ENCODE peak calls at places on chromosomes 13 and 19, in ten cellular contexts. Q, U, T, O, Y, R, I, E, V and K are unnamed samples.

GRCh38 chr19:34428549-34429285 is 536 bp downstream of the UBA2 start:
- DNase-seq in T (no peak), Q (peak; percentile 64), O (no peak), R (peak; percentile 30), E (peak; percentile 8), I (no peak), V (no peak), U (no peak), Y (peak; percentile 18), K (peak; percentile 78)

GRCh38 chr19:4647676-4648644 is 8.6 kb downstream of the TNFAIP8L1 start:
- DNase-seq in O (no peak), U (no peak), T (no peak), V (peak; percentile 15), Q (no peak), I (peak; percentile 46), E (peak; percentile 79), Y (no peak), R (no peak), K (peak; percentile 65)

GRCh38 chr19:13143135-13143534 is 7.0 kb downstream of the STX10 start:
- DNase-seq in I (no peak), U (no peak), Y (no peak), E (no peak), V (no peak), T (peak; percentile 78), R (peak; percentile 65), Q (no peak), O (peak; percentile 52), K (no peak)

GRCh38 chr19:48329167-48329891 is 4.0 kb downstream of the EMP3 start:
- DNase-seq in I (peak; percentile 39), U (no peak), T (no peak), Y (peak; percentile 37), O (peak; percentile 59), Q (no peak), R (no peak), V (no peak), E (no peak), K (no peak)

GRCh38 chr19:56823956-56824355 is 16.6 kb downstream of the PEG3 start:
- DNase-seq in O (no peak), I (no peak), U (no peak), T (no peak), Q (no peak), V (no peak), R (no peak), Y (no peak), E (no peak), K (no peak)

GRCh38 chr19:10620786-10621185 is 4.6 kb upstream of the SLC44A2 start:
- DNase-seq in R (no peak), O (no peak), Q (no peak), T (no peak), U (no peak), Y (no peak), V (no peak), I (no peak), E (no peak), K (no peak)

GRCh38 chr19:18273566-18274302 is 518 bp downstream of the IQCN start:
- DNase-seq in V (no peak), U (no peak), Y (no peak), Q (no peak), R (no peak), O (no peak), I (no peak), T (no peak), E (no peak), K (no peak)

GRCh38 chr13:105735269-105735668 is 800.2 kb downstream of the EFNB2 start:
- DNase-seq in Q (no peak), T (no peak), I (no peak), U (no peak), E (no peak), Y (no peak), O (no peak), V (peak; percentile 27), R (peak; percentile 5), K (no peak)

GRCh38 chr13:113904411-113904810 is 40.5 kb upstream of the GAS6 start:
- DNase-seq in I (peak; percentile 66), T (no peak), E (peak; percentile 41), O (no peak), Q (no peak), V (peak; percentile 4), U (no peak), R (no peak), Y (no peak), K (peak; percentile 50)

GRCh38 chr13:71285700-71286099 is 581.3 kb downstream of the DACH1 start:
- DNase-seq in T (no peak), V (no peak), Q (no peak), E (no peak), R (no peak), O (no peak), I (no peak), Y (no peak), U (no peak), K (no peak)

GRCh38 chr13:42969558-42970172 is 22.4 kb downstream of the EPSTI1 start:
- DNase-seq in Y (peak; percentile 75), E (peak; percentile 86), Q (peak; percentile 72), O (peak; percentile 48), U (peak; percentile 83), I (peak; percentile 90), V (peak; percentile 9), R (peak; percentile 57), T (peak; percentile 44), K (peak; percentile 76)

GRCh38 chr19:1608414-1609391 is 3.4 kb upstream of the UQCR11 start:
- DNase-seq in V (no peak), E (no peak), U (no peak), Q (no peak), T (no peak), I (no peak), O (no peak), Y (peak; percentile 9), R (peak; percentile 53), K (no peak)

GRCh38 chr19:47779524-47780214 is 1.2 kb downstream of the SELENOW start:
- DNase-seq in R (no peak), I (no peak), E (no peak), Y (no peak), T (no peak), O (no peak), U (no peak), V (no peak), Q (no peak), K (no peak)

GRCh38 chr13:75739244-75739868 is 103.2 kb downstream of the LMO7 start:
- DNase-seq in V (no peak), I (no peak), Q (no peak), U (no peak), O (no peak), R (no peak), E (no peak), Y (no peak), T (no peak), K (no peak)

GRCh38 chr19:29393915-29394460 is 131.8 kb upstream of the VSTM2B start:
- DNase-seq in Q (peak; percentile 71), I (no peak), V (no peak), O (no peak), E (no peak), U (no peak), R (no peak), Y (no peak), T (no peak), K (no peak)

GRCh38 chr13:29411493-29411892 is 184.0 kb downstream of the SLC7A1 start:
- DNase-seq in Q (no peak), V (no peak), R (no peak), T (no peak), E (no peak), O (no peak), Y (no peak), I (no peak), U (no peak), K (no peak)

GRCh38 chr19:51014242-51014641 is 5.3 kb downstream of the KLK10 start:
- DNase-seq in Y (no peak), T (no peak), E (no peak), Q (no peak), I (no peak), V (no peak), U (no peak), R (no peak), O (no peak), K (no peak)

GRCh38 chr19:49398001-49398615 is 10.1 kb downstream of the KASH5 start:
- DNase-seq in Q (no peak), E (no peak), Y (no peak), R (no peak), U (peak; percentile 51), I (no peak), T (no peak), V (no peak), O (no peak), K (no peak)

GRCh38 chr13:63421113-63421512 is 2005.5 kb upstream of the PCDH20 start:
- DNase-seq in T (no peak), Y (no peak), I (no peak), E (no peak), O (no peak), U (no peak), R (no peak), Q (no peak), V (no peak), K (no peak)

GRCh38 chr19:45547965-45548609 is 36.5 kb downstream of the OPA3 start:
- DNase-seq in I (no peak), Y (no peak), E (no peak), O (no peak), V (no peak), U (no peak), T (no peak), R (peak; percentile 90), Q (no peak), K (no peak)

GRCh38 chr19:46992699-46993535 is 26.7 kb upstream of the NPAS1 start:
- DNase-seq in Y (no peak), V (no peak), U (no peak), R (no peak), E (no peak), T (no peak), Q (no peak), I (no peak), O (no peak), K (no peak)

GRCh38 chr13:59846845-59847620 is 316.7 kb downstream of the DIAPH3 start:
- DNase-seq in I (no peak), V (no peak), R (no peak), E (no peak), Y (no peak), T (no peak), Q (no peak), O (no peak), U (no peak), K (no peak)

GRCh38 chr19:51354103-51354741 is 12.0 kb downstream of the ETFB start:
- DNase-seq in V (no peak), U (peak; percentile 69), E (no peak), I (no peak), Y (no peak), T (no peak), Q (peak; percentile 84), O (no peak), R (no peak), K (no peak)

GRCh38 chr19:4567584-4568071 is 8.1 kb upstream of the SEMA6B start:
- DNase-seq in T (no peak), Q (peak; percentile 65), R (peak; percentile 76), I (peak; percentile 96), E (peak; percentile 90), V (peak; percentile 17), Y (no peak), U (peak; percentile 86), O (no peak), K (peak; percentile 77)

GRCh38 chr13:101152184-101152583 is 264.1 kb downstream of the NALCN start:
- DNase-seq in V (peak; percentile 3), I (no peak), T (no peak), O (no peak), Q (no peak), U (no peak), E (no peak), R (no peak), Y (no peak), K (no peak)

GRCh38 chr19:54928299-54928698 is 19.0 kb downstream of the NLRP7 start:
- DNase-seq in O (no peak), Q (no peak), R (no peak), Y (no peak), T (no peak), V (peak; percentile 4), U (no peak), E (no peak), I (no peak), K (no peak)

GRCh38 chr13:114132419-114133121 is at the start of gene RASA3:
- DNase-seq in O (peak; percentile 43), E (peak; percentile 83), U (peak; percentile 89), Y (no peak), I (peak; percentile 83), R (peak; percentile 76), V (no peak), Q (peak; percentile 77), T (peak; percentile 63), K (peak; percentile 96)

GRCh38 chr19:10122066-10122465 is 2.4 kb upstream of the EIF3G start:
- DNase-seq in Q (no peak), V (no peak), T (peak; percentile 20), Y (no peak), R (no peak), O (peak; percentile 16), I (no peak), U (no peak), E (no peak), K (no peak)